ENCODE peak calls at places on chromosomes 1 and 21, in ten cellular contexts. U is lower lobe of right lung, T is AG10803, E is AG04450, S is right lobe of liver, V is fibroblast of lung, X is heart right ventricle, H is activated B cell treated with CpG ODN at 0.5 μM for 24 hours, Z is Peyer's patch, I is OCI-LY7. R is an unnamed sample.

GRCh38 chr1:119968601-119969000 is 72.3 kb upstream of the ADAM30 start:
- DNase-seq in U (no peak), T (no peak), E (no peak), S (no peak), V (no peak), X (no peak), H (no peak), Z (no peak), I (no peak), R (no peak)

GRCh38 chr21:37368536-37369279 is 2.1 kb downstream of the DYRK1A start:
- DNase-seq in U (no peak), T (peak), E (no peak), S (no peak), V (peak), X (no peak), H (peak), Z (no peak), I (no peak), R (no peak)

GRCh38 chr1:225426395-225427248 is 1.2 kb downstream of the LBR start:
- DNase-seq in U (peak), T (peak), E (no peak), S (peak), V (peak), X (peak), H (peak), Z (peak), I (peak), R (peak)

GRCh38 chr1:117629625-117630422 is 24.0 kb downstream of the TENT5C start:
- DNase-seq in U (peak), T (no peak), E (no peak), S (peak), V (no peak), X (no peak), H (no peak), Z (no peak), I (peak), R (no peak)

GRCh38 chr1:155044812-155045690 is 6.1 kb upstream of the ADAM15 start:
- DNase-seq in U (peak), T (peak), E (peak), S (peak), V (peak), X (peak), H (peak), Z (peak), I (peak), R (peak)

GRCh38 chr21:32138658-32139057 is 140.2 kb downstream of the MIS18A start:
- DNase-seq in U (no peak), T (no peak), E (no peak), S (no peak), V (no peak), X (no peak), H (no peak), Z (no peak), I (no peak), R (no peak)

GRCh38 chr1:47436979-47437517 is 796 bp upstream of the FOXD2 start:
- DNase-seq in U (no peak), T (peak), E (no peak), S (no peak), V (peak), X (no peak), H (no peak), Z (no peak), I (peak), R (no peak)

GRCh38 chr1:167800241-167800640 is 78.5 kb downstream of the MPZL1 start:
- DNase-seq in U (no peak), T (no peak), E (no peak), S (no peak), V (no peak), X (no peak), H (no peak), Z (no peak), I (no peak), R (no peak)

GRCh38 chr1:161440312-161440894 is 64.9 kb upstream of the FCGR2A start:
- DNase-seq in U (peak), T (peak), E (no peak), S (peak), V (peak), X (peak), H (peak), Z (peak), I (peak), R (peak)

GRCh38 chr1:47611992-47612391 is 174.1 kb downstream of the FOXD2 start:
- DNase-seq in U (no peak), T (no peak), E (no peak), S (no peak), V (no peak), X (no peak), H (no peak), Z (no peak), I (no peak), R (no peak)

GRCh38 chr1:217953922-217954321 is 322.8 kb downstream of the SPATA17 start:
- DNase-seq in U (no peak), T (no peak), E (no peak), S (no peak), V (no peak), X (no peak), H (no peak), Z (no peak), I (no peak), R (no peak)

DNA sequence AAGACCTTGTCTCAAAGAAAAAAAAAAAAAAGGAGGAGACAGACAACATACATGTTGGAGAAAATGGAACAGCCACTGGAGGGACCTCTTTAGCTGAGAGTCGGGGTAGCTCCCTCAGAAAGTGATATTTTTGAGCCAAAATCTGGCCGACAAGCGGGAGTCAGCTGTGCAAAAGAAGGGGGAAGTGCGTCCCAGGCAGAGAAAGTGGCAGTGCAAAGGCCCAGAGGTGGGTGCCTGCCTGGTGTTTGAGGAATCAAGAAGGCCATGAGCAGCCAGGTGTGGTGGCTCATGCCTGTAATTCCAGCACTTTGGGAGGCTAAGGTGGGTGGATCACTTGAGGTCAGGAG is 6.1 kb upstream of the CROCC start:
- DNase-seq in U (no peak), T (no peak), E (no peak), S (no peak), V (no peak), X (no peak), H (no peak), Z (peak), I (peak), R (no peak)
- TF ChIP-seq CTCF in U (no peak), T (peak), E (peak), S (no peak), V (no peak), X (peak), H (no peak), Z (no peak), I (peak), R (peak)

GRCh38 chr1:242524571-242525359 is at the start of gene PLD5:
- DNase-seq in U (no peak), T (no peak), E (no peak), S (no peak), V (peak), X (no peak), H (peak), Z (no peak), I (no peak), R (peak)
- TF ChIP-seq CTCF in U (no peak), T (no peak), E (no peak), S (no peak), V (no peak), X (no peak), H (no peak), Z (no peak), I (no peak), R (no peak)

GRCh38 chr1:41931578-41931977 is 12.9 kb upstream of the HIVEP3 start:
- DNase-seq in U (no peak), T (no peak), E (no peak), S (no peak), V (no peak), X (no peak), H (no peak), Z (no peak), I (no peak), R (no peak)
- TF ChIP-seq CTCF in U (no peak), T (no peak), E (no peak), S (no peak), V (no peak), X (no peak), H (no peak), Z (no peak), I (no peak), R (no peak)

DNA sequence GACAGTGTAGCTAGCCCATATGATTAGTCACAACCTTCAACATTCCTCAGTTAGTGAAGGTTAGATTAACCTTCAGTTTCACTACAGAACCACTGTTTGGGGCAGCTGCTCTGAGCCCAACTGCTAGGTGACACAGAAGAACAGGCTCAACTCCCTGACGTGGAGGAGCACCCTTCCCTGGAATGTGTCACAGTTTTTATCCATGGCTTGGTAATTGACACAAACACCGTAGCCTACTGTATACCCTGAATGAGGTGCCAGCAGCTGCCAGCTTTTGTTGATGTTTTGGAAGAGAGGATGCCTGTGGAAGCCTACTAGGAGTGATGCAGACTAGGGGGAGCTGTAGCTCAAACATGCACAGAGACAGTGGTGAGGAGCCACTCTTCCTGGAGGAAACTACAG is 56.6 kb upstream of the CR2 start:
- DNase-seq in U (no peak), T (no peak), E (no peak), S (no peak), V (no peak), X (no peak), H (no peak), Z (no peak), I (no peak), R (no peak)
- TF ChIP-seq CTCF in U (no peak), T (no peak), E (peak), S (no peak), V (no peak), X (no peak), H (no peak), Z (no peak), I (peak), R (no peak)

GRCh38 chr1:43315963-43316737 is 15.4 kb downstream of the TIE1 start:
- DNase-seq in U (no peak), T (peak), E (no peak), S (no peak), V (no peak), X (no peak), H (no peak), Z (peak), I (no peak), R (no peak)

GRCh38 chr1:43315481-43315880 is 14.7 kb downstream of the TIE1 start:
- DNase-seq in U (no peak), T (no peak), E (no peak), S (no peak), V (no peak), X (no peak), H (no peak), Z (no peak), I (no peak), R (no peak)

GRCh38 chr1:43318831-43319230 is 18.0 kb downstream of the TIE1 start:
- DNase-seq in U (no peak), T (no peak), E (no peak), S (no peak), V (no peak), X (no peak), H (no peak), Z (no peak), I (no peak), R (no peak)

GRCh38 chr1:43317817-43318471 is 17.2 kb downstream of the TIE1 start:
- DNase-seq in U (no peak), T (peak), E (no peak), S (no peak), V (no peak), X (no peak), H (no peak), Z (no peak), I (no peak), R (no peak)

GRCh38 chr1:43316738-43317520 is 16.1 kb downstream of the TIE1 start:
- DNase-seq in U (no peak), T (no peak), E (no peak), S (no peak), V (no peak), X (no peak), H (no peak), Z (peak), I (no peak), R (no peak)
- TF ChIP-seq CTCF in U (peak), T (peak), E (peak), S (no peak), V (peak), X (no peak), H (no peak), Z (no peak), I (no peak), R (no peak)

GRCh38 chr1:220879509-220880366 is 495 bp downstream of the HLX start:
- DNase-seq in U (peak), T (peak), E (no peak), S (peak), V (peak), X (peak), H (peak), Z (peak), I (no peak), R (no peak)
- TF ChIP-seq CTCF in U (no peak), T (no peak), E (peak), S (no peak), V (no peak), X (no peak), H (no peak), Z (no peak), I (no peak), R (no peak)

GRCh38 chr1:31679676-31680230 is 24.1 kb downstream of the COL16A1 start:
- DNase-seq in U (no peak), T (no peak), E (no peak), S (no peak), V (no peak), X (no peak), H (no peak), Z (no peak), I (no peak), R (no peak)
- TF ChIP-seq CTCF in U (no peak), T (no peak), E (no peak), S (no peak), V (no peak), X (no peak), H (no peak), Z (no peak), I (peak), R (no peak)

GRCh38 chr1:48673725-48674124 is 103.0 kb downstream of the BEND5 start:
- DNase-seq in U (no peak), T (no peak), E (no peak), S (no peak), V (no peak), X (no peak), H (no peak), Z (no peak), I (peak), R (no peak)
- TF ChIP-seq CTCF in U (no peak), T (no peak), E (no peak), S (no peak), V (no peak), X (no peak), H (no peak), Z (no peak), I (peak), R (peak)

R was measured in neural crest cell.